ENCODE peak calls at places on chromosomes 11 and 22, in four cellular contexts. Y, I, D and H are unnamed samples.

GRCh38 chr11:77710358-77710757 is 72.8 kb upstream of the CLNS1A start:
- DNase-seq in Y (no peak), I (no peak), D (no peak), H (no peak)

GRCh38 chr22:37910863-37911262 is 4.8 kb downstream of the MICALL1 start:
- DNase-seq in I (no peak), D (no peak), Y (no peak), H (peak)

GRCh38 chr11:126485021-126485781 is 129.7 kb downstream of the ST3GAL4 start:
- DNase-seq in I (peak), D (no peak), Y (no peak), H (no peak)

GRCh38 chr22:44667829-44668189 is 34.2 kb upstream of the PRR5 start:
- DNase-seq in Y (no peak), D (no peak), I (no peak), H (no peak)

GRCh38 chr11:11407738-11408084 is 54.7 kb upstream of the CSNK2A3 start:
- DNase-seq in Y (no peak), D (no peak), I (no peak), H (no peak)

GRCh38 chr22:31491218-31491962 is 1.7 kb upstream of the EIF4ENIF1 start:
- DNase-seq in D (no peak), I (no peak), Y (no peak), H (peak)

GRCh38 chr11:3169952-3170755 is 5.0 kb upstream of the OSBPL5 start:
- DNase-seq in Y (no peak), I (no peak), D (no peak), H (no peak)

GRCh38 chr11:108220721-108221346 is 1.6 kb downstream of the NPAT start:
- DNase-seq in D (no peak), I (peak), Y (no peak), H (no peak)

GRCh38 chr22:38494939-38495338 is 11.2 kb downstream of the DDX17 start:
- DNase-seq in I (no peak), Y (no peak), D (no peak), H (no peak)

GRCh38 chr11:1501421-1502167 is 15.0 kb upstream of the MOB2 start:
- DNase-seq in D (no peak), Y (no peak), I (no peak), H (no peak)

GRCh38 chr11:130092661-130093060 is 23.0 kb downstream of the APLP2 start:
- DNase-seq in D (no peak), I (no peak), Y (no peak), H (no peak)

GRCh38 chr22:50705219-50705691 is 32.6 kb downstream of the SHANK3 start:
- DNase-seq in D (no peak), I (peak), Y (peak), H (peak)

GRCh38 chr22:40325315-40325714 is 21.0 kb upstream of the ADSL start:
- DNase-seq in Y (no peak), D (no peak), I (no peak), H (no peak)

GRCh38 chr22:48523091-48523490 is 1304.6 kb downstream of the BRD1 start:
- DNase-seq in Y (no peak), I (no peak), D (no peak), H (no peak)

GRCh38 chr11:109862808-109863207 is 230.4 kb upstream of the ZC3H12C start:
- DNase-seq in D (no peak), Y (no peak), I (no peak), H (no peak)

GRCh38 chr22:23071163-23072034 is 1.1 kb downstream of the GNAZ start:
- DNase-seq in Y (no peak), I (no peak), D (no peak), H (no peak)

GRCh38 chr11:128772814-128773213 is 78.9 kb downstream of the FLI1 start:
- DNase-seq in D (no peak), Y (peak), I (no peak), H (no peak)

GRCh38 chr11:20048707-20049106 is 111.6 kb downstream of the DBX1 start:
- DNase-seq in D (no peak), I (no peak), Y (no peak), H (no peak)

GRCh38 chr22:25402501-25403283 is 161.8 kb upstream of the GRK3 start:
- DNase-seq in I (peak), Y (peak), D (no peak), H (no peak)

GRCh38 chr22:44743804-44744211 is 8.6 kb upstream of the ARHGAP8 start:
- DNase-seq in I (no peak), Y (no peak), D (no peak), H (no peak)

GRCh38 chr11:43282607-43283440 is 29.0 kb upstream of the API5 start:
- DNase-seq in I (peak), D (no peak), Y (no peak), H (peak)

GRCh38 chr11:73636249-73636648 is 10.1 kb upstream of the PLEKHB1 start:
- DNase-seq in D (no peak), Y (no peak), I (no peak), H (no peak)

GRCh38 chr22:44037519-44038370 is 13.6 kb downstream of the PARVB start:
- DNase-seq in I (peak), D (no peak), Y (no peak), H (no peak)

GRCh38 chr11:113689711-113690618 is 16.1 kb downstream of the TMPRSS5 start:
- DNase-seq in Y (no peak), D (no peak), I (no peak), H (no peak)

GRCh38 chr11:77135069-77135468 is 7.0 kb downstream of the MYO7A start:
- DNase-seq in D (no peak), Y (no peak), I (no peak), H (no peak)

GRCh38 chr11:230431-230830 is 5.7 kb downstream of the SIRT3 start:
- DNase-seq in D (no peak), Y (no peak), I (no peak), H (no peak)

GRCh38 chr11:68569357-68569756 is 108.8 kb downstream of the PPP6R3 start:
- DNase-seq in D (no peak), Y (no peak), I (no peak), H (no peak)

GRCh38 chr11:22597062-22597461 is 28.6 kb downstream of the FANCF start:
- DNase-seq in I (no peak), D (no peak), Y (no peak), H (no peak)

GRCh38 chr11:123249354-123249753 is 54.3 kb upstream of the CLMP start:
- DNase-seq in D (no peak), I (no peak), Y (no peak), H (no peak)

GRCh38 chr11:84437129-84438123 is 1151.3 kb upstream of the CCDC90B start:
- DNase-seq in D (no peak), Y (no peak), I (no peak), H (peak)

GRCh38 chr11:7353100-7353499 is 101.4 kb downstream of the SYT9 start:
- DNase-seq in D (no peak), I (peak), Y (no peak), H (peak)

GRCh38 chr11:64870893-64871849 is 7.2 kb downstream of the EHD1 start:
- DNase-seq in D (no peak), I (no peak), Y (no peak), H (no peak)
- H3K4me3 ChIP-seq in D (no peak), I (no peak), Y (peak), H (no peak)

GRCh38 chr22:28883917-28884753 is 763 bp downstream of the ZNRF3 start:
- DNase-seq in D (no peak), I (peak), Y (peak), H (peak)

GRCh38 chr22:28882545-28882877 is 861 bp upstream of the ZNRF3 start:
- DNase-seq in I (peak), D (no peak), Y (no peak), H (no peak)

GRCh38 chr22:28882878-28883656 is at the start of gene ZNRF3:
- DNase-seq in D (peak), I (peak), Y (peak), H (peak)

GRCh38 chr22:28884754-28885375 is 1.5 kb downstream of the ZNRF3 start:
- DNase-seq in I (no peak), D (no peak), Y (no peak), H (peak)

DNA sequence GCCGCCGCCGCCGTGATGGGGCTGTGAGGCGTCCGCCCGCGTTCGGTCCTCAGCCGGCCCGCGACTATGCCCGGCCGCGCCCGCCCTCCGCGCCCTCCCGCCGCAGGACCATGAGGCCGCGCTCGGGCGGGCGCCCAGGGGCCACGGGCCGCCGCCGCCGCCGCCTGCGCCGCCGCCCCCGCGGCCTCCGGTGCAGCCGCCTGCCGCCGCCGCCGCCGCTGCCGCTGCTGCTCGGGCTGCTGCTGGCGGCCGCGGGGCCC is 215 bp downstream of the ZNRF3 start:
- DNase-seq in I (no peak), Y (no peak), D (no peak), H (no peak)
- H3K4me3 ChIP-seq in I (peak), Y (peak), D (peak), H (peak)

DNA sequence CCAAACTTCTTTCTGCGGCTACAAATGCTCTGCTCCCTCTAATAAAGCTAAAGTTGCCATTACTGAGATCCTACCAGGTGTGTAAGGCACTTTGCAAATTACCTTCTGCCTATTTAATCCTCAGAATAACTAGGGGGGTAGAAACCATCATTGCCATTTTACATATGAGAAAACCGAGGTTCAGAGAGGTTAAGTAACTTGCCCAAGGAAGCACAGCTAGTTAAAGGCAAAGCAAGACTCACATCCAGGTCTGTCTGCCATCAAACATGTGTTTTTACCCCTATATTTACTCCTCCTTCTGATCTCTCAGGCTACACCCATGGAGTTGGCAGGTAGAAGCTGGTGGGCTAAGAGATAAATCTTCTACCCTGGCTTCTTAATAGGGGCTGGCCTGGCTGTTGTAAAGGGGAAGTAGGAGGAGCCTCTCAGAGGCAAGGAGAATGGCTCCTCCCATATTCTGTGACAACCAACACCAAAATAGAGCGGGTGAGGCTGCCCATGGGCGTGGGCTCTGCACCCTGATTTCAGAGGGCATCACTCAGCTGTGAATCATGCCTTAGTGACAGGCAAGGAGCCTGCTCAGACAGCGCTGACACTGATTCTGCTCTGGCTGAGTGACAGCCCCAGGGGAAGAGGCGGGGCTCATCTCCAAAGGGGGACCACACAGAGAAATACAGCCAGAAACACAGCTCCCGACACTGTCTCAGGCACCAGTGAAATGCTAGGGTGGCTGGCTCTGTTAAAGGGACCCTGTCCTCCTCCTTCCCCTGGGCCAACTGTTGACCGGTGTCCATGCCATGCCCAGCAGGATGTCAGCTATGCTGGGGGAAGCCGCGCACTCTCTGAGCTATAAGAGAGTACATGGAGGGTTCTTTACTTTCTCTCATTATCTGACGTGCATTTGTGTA is 106.8 kb downstream of the ABTB2 start:
- DNase-seq in D (no peak), Y (peak), I (no peak), H (peak)
- H3K4me3 ChIP-seq in D (peak), Y (peak), I (no peak), H (no peak)

DNA sequence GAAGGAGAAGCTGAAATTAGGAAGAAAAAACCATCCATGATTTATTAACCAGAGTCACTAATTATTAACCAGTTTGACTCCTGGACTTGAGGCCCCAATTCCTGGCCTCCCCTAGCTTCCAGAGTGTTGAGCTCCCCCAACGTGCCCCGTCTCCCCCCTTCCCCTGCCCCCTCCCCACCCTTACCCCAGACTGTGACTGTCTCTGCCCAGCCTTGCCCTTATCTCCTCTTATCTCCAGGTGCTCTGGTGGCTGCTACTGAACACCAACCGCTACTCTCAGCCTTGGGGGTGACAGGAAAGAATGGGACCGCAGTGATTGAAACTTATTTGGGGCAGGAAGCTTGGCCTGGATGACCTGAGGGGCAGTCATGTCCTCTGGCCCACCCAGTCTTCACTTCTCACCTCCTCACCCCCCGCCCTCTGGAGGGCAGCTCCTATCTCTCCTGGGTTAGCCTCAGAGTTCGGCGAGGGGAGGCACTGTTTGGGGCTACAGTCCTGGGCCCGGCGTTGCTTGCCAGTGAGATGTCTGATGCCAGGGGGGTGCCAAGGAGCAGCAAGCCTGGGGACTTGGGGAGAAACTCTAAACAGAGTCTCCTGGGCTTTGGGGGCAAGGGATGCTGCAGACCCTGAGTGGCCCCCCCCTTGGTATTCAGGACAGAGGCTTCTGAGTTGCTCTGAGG is 15.5 kb downstream of the NECTIN1 start:
- DNase-seq in Y (no peak), I (no peak), D (no peak), H (no peak)
- H3K4me3 ChIP-seq in Y (no peak), I (no peak), D (no peak), H (no peak)

DNA sequence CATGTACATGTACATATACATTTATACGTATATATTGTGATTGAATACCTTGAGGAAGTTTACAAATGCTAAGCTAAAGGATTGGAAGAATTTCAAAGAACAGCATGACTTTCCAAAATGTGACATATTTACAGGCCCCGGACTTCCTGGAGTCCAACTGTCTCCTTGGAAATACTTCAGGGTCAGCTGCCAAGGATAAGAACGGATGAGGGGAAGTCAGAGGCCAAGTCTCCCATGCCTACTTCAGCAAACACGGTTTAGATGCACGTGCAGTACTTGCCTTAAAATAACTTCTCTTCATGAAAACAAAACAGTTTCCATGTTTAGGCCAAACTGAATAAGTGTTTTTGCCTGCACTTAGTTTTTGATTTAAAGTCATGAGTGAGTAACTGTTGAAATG is 213.6 kb downstream of the DYNC2H1 start:
- DNase-seq in I (peak), D (no peak), Y (no peak), H (no peak)
- H3K4me3 ChIP-seq in I (no peak), D (no peak), Y (no peak), H (no peak)

GRCh38 chr11:94767292-94767690 is 865 bp upstream of the AMOTL1 start:
- DNase-seq in I (no peak), Y (no peak), D (no peak), H (no peak)
- H3K4me3 ChIP-seq in I (no peak), Y (peak), D (no peak), H (no peak)

GRCh38 chr11:58905716-58906547 is 33.4 kb upstream of the GLYATL1 start:
- DNase-seq in I (peak), Y (peak), D (peak), H (peak)
- H3K4me3 ChIP-seq in I (peak), Y (peak), D (peak), H (peak)

GRCh38 chr11:28472904-28473303 is 364.7 kb downstream of the METTL15 start:
- DNase-seq in I (no peak), Y (no peak), D (no peak), H (no peak)
- H3K4me3 ChIP-seq in I (no peak), Y (no peak), D (no peak), H (no peak)

GRCh38 chr11:122150484-122151124 is 34.6 kb upstream of the BLID start:
- DNase-seq in D (no peak), I (no peak), Y (no peak), H (no peak)

GRCh38 chr11:122155001-122155400 is 39.0 kb upstream of the BLID start:
- DNase-seq in I (no peak), D (no peak), Y (no peak), H (no peak)

GRCh38 chr11:122155765-122156527 is 39.9 kb upstream of the BLID start:
- DNase-seq in I (peak), Y (no peak), D (no peak), H (no peak)

GRCh38 chr11:122154227-122154626 is 38.2 kb upstream of the BLID start:
- DNase-seq in Y (no peak), I (no peak), D (no peak), H (no peak)

DNA sequence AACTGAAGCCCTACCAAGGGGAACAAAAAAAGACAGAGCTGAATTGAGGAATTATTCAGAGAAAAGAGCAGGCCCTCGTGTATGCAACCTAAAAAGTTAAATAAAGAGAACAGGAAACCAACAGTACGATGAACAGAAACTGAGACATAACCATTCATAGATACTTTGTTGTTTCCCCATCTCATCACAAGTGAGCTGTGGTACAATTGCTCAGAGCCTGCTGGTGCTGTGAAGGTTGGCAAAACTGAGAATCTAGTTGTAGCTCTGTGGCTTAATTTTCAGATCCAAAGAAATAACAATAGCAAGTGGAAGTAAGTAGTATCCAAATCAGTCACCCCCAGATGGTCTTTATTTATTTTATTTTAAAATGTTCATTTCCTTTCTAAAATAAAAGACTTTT is 37.7 kb upstream of the BLID start:
- DNase-seq in D (no peak), I (no peak), Y (no peak), H (no peak)
- H3K4me3 ChIP-seq in D (no peak), I (no peak), Y (no peak), H (no peak)